ENCODE peak calls at places on chromosomes 11 and 22, in eight cellular contexts. I is CD8-positive, alpha-beta T cell; B is IMR-90; O is A549; W is neural progenitor cell; U is fibroblast of lung; P is adipocyte; L is body of pancreas. H is an unnamed sample. For H3K4me1, the result is how much of the 10 kb centered on the place peaks cover.

GRCh38 chr22:24068377-24068680 is 57.2 kb downstream of the CABIN1 start:
- DNase-seq in U (no peak), L (no peak), B (no peak), I (no peak), P (no peak), O (no peak), W (no peak), H (no peak)

GRCh38 chr11:394034-394857 is at the start of gene PKP3:
- DNase-seq in I (no peak), B (peak), W (peak), U (peak), O (peak), P (no peak), L (peak), H (no peak)

GRCh38 chr11:78080818-78081495 is 1.3 kb upstream of the NDUFC2 start:
- DNase-seq in U (peak), O (no peak), I (no peak), W (no peak), L (no peak), P (no peak), B (peak), H (no peak)

GRCh38 chr22:17726561-17727243 is 47.6 kb downstream of the BID start:
- DNase-seq in P (peak), L (no peak), B (peak), W (no peak), U (peak), O (no peak), I (no peak), H (no peak)

GRCh38 chr11:19712281-19713220 is at the start of gene NAV2:
- DNase-seq in O (peak), L (peak), I (peak), B (peak), W (peak), U (peak), P (peak), H (peak)

GRCh38 chr11:32968541-32968940 is 47.1 kb upstream of the DEPDC7 start:
- DNase-seq in O (no peak), L (no peak), W (no peak), U (no peak), B (no peak), I (no peak), P (no peak), H (no peak)

GRCh38 chr11:75969626-75970308 is 154.8 kb downstream of the UVRAG start:
- DNase-seq in L (no peak), P (peak), I (no peak), W (no peak), O (no peak), B (peak), U (peak), H (no peak)

GRCh38 chr11:120513436-120514315 is 2.1 kb downstream of the GRIK4 start:
- DNase-seq in B (no peak), O (no peak), P (no peak), U (no peak), L (no peak), I (no peak), W (peak), H (no peak)

GRCh38 chr22:32661296-32661695 is 140.2 kb upstream of the TIMP3 start:
- DNase-seq in U (peak), O (no peak), L (no peak), I (no peak), P (peak), B (peak), W (no peak), H (peak)

GRCh38 chr11:76232026-76232665 is 25.8 kb upstream of the WNT11 start:
- DNase-seq in W (no peak), O (no peak), P (no peak), I (peak), L (no peak), U (no peak), B (no peak), H (no peak)

GRCh38 chr22:17851754-17852153 is 77.5 kb upstream of the BID start:
- DNase-seq in O (no peak), U (no peak), I (no peak), P (no peak), W (no peak), B (no peak), L (no peak), H (peak)

GRCh38 chr11:119907122-119907933 is 178.3 kb upstream of the NECTIN1 start:
- DNase-seq in P (no peak), O (no peak), L (peak), U (no peak), I (no peak), W (no peak), B (no peak), H (no peak)

GRCh38 chr22:44737414-44738346 is 14.7 kb upstream of the ARHGAP8 start:
- DNase-seq in O (no peak), I (no peak), W (no peak), B (no peak), L (no peak), P (no peak), U (no peak), H (no peak)

GRCh38 chr11:134951305-134951700 is 539.3 kb upstream of the B3GAT1 start:
- DNase-seq in U (peak), W (no peak), I (no peak), O (no peak), P (peak), L (no peak), B (peak), H (peak)

GRCh38 chr11:86726118-86726748 is 53.8 kb upstream of the ME3 start:
- DNase-seq in U (peak), P (no peak), L (no peak), I (no peak), B (peak), O (no peak), W (no peak), H (no peak)

GRCh38 chr11:78586452-78587046 is 11.9 kb upstream of the NARS2 start:
- DNase-seq in O (peak), W (no peak), P (no peak), L (no peak), I (no peak), U (no peak), B (peak), H (no peak)

GRCh38 chr22:49765951-49766350 is 61.7 kb downstream of the BRD1 start:
- DNase-seq in P (no peak), B (no peak), O (no peak), U (no peak), I (no peak), L (no peak), W (no peak), H (no peak)

GRCh38 chr11:35141538-35141937 is 2.6 kb downstream of the CD44 start:
- DNase-seq in O (no peak), P (no peak), L (peak), U (no peak), I (no peak), W (no peak), B (no peak), H (peak)
- H3K4me1 ChIP-seq in O (half or more), P (half or more), L (half or more), U (under half), I (half or more), W (under half), B (under half), H (under half)

GRCh38 chr11:65414776-65415498 is 7.7 kb upstream of the NEAT1 start:
- DNase-seq in W (no peak), U (peak), I (no peak), O (no peak), L (peak), P (peak), B (peak), H (no peak)
- H3K4me1 ChIP-seq in W (under half), U (under half), I (under half), O (under half), L (half or more), P (half or more), B (under half), H (half or more)

GRCh38 chr11:3164138-3164539 is 971 bp downstream of the OSBPL5 start:
- DNase-seq in B (no peak), I (no peak), L (peak), U (no peak), W (no peak), P (peak), O (no peak), H (no peak)
- H3K4me1 ChIP-seq in B (under half), I (under half), L (half or more), U (under half), W (half or more), P (under half), O (under half), H (half or more)

DNA sequence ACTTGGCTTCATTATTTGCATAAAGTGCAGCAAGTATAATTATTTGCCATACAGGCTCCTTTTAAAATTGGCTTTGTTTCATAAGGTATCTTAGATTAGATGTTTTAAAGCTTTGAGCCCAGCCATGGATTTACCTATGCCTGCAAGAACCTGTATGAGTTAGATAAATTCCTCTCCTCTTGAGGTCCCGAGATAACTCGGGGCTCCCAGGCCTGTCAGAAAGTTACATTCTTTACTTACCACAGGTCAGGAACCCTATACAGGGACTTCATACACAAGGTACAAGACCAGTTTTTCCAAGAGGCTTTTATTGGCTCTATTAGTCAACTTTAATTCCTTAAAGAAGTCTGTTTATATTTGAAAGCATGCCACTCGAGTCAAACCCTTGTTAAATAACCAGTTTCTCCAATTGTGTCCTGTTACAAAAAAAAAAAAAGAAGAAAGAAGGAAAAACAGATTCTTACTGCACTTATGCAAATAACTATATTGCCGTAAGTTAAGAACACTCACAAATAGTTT is 2.3 kb upstream of the C1QTNF6 start:
- DNase-seq in B (no peak), W (no peak), L (no peak), O (no peak), P (no peak), U (peak), I (no peak), H (no peak)
- H3K4me1 ChIP-seq in B (under half), W (under half), L (under half), O (half or more), P (under half), U (under half), I (half or more), H (under half)

GRCh38 chr11:47863189-47863892 is 15.2 kb upstream of the NUP160 start:
- DNase-seq in L (no peak), I (no peak), O (no peak), U (peak), P (peak), B (peak), W (no peak), H (no peak)

GRCh38 chr11:47863893-47864430 is 15.8 kb upstream of the NUP160 start:
- DNase-seq in W (no peak), B (no peak), O (no peak), P (no peak), I (no peak), L (no peak), U (no peak), H (no peak)

GRCh38 chr11:47867821-47868220 is 19.7 kb upstream of the NUP160 start:
- DNase-seq in B (peak), L (no peak), I (no peak), P (peak), U (peak), W (no peak), O (no peak), H (no peak)

GRCh38 chr11:47861762-47862161 is 13.6 kb upstream of the NUP160 start:
- DNase-seq in O (no peak), P (peak), I (no peak), U (peak), W (no peak), B (peak), L (no peak), H (no peak)

DNA sequence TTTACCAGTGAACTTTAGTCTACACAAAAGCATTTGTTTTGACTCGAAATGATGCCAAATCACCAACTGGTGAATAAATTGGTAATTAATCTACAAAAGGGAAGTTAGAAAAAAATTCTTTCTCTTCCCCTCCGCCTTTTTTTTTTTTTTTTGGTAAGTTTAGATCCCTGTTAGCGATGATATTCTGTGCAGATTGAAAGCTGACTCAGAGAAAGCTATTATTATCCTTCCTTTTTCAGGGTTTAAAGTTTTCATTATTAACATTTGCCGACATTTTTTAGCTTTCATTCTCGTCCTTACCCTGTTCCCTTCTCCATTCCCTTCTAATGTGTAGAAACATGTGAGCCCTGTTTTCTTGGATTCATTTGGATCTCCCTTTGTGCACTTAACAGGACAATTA is 16.8 kb upstream of the NUP160 start:
- DNase-seq in U (no peak), O (no peak), B (no peak), I (no peak), W (no peak), L (no peak), P (peak), H (no peak)
- H3K4me1 ChIP-seq in U (under half), O (half or more), B (under half), I (under half), W (under half), L (under half), P (under half), H (under half)

DNA sequence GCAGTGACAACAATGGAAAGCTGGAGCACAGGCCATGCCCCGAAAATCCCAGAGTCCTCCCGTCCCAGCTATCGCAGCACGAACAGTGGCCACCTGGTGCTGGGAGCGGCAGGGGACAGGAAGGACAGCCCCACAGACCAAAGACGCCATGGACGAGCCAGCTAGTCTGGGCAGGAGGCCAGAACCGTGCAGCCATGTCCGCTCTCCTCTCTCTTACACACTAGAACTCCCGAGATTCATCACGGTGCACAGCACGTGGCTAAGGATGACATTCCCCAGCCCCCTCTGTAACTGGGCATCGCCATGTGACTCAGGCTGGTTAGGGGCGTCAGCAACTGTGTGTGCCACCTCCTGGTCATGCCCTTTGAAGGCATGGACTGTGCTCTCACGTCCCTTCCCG is 4.6 kb downstream of the CDPF1 start:
- DNase-seq in B (no peak), I (no peak), U (no peak), W (no peak), O (no peak), L (peak), P (no peak), H (peak)
- H3K4me1 ChIP-seq in B (under half), I (under half), U (under half), W (under half), O (under half), L (under half), P (under half), H (under half)